ENCODE peak calls at places on chromosomes 4 and X, in four cellular contexts. V is PC-9, J is lower lobe of right lung, S is heart right ventricle. P is an unnamed sample.

GRCh38 chrX:85627363-85627762 is 247.9 kb upstream of the POF1B start:
- DNase-seq in V (no peak), J (no peak), S (no peak), P (no peak)

GRCh38 chrX:22073928-22074327 is 41.8 kb downstream of the PHEX start:
- DNase-seq in V (peak; percentile 95), J (no peak), S (no peak), P (no peak)

GRCh38 chr4:168636040-168636439 is 139.2 kb downstream of the PALLD start:
- DNase-seq in V (no peak), J (no peak), S (no peak), P (no peak)

GRCh38 chrX:131060147-131060546 is 2.0 kb downstream of the ARHGAP36 start:
- DNase-seq in V (no peak), J (no peak), S (no peak), P (no peak)

GRCh38 chr4:173370130-173370476 is 651 bp upstream of the SAP30 start:
- DNase-seq in V (no peak), J (peak; percentile 73), S (peak; percentile 82), P (peak; percentile 85)

GRCh38 chrX:88136328-88136727 is 610.7 kb upstream of the CPXCR1 start:
- DNase-seq in V (no peak), J (no peak), S (no peak), P (no peak)

GRCh38 chr4:78747328-78747946 is 28.7 kb upstream of the BMP2K start:
- DNase-seq in V (no peak), J (no peak), S (no peak), P (no peak)

GRCh38 chr4:99379571-99379970 is 27.0 kb upstream of the ADH1C start:
- DNase-seq in V (no peak), J (no peak), S (no peak), P (no peak)

GRCh38 chr4:102492531-102493241 is 8.5 kb upstream of the NFKB1 start:
- DNase-seq in V (no peak), J (no peak), S (no peak), P (no peak)

GRCh38 chr4:48484494-48485168 is 1.5 kb downstream of the SLC10A4 start:
- DNase-seq in V (no peak), J (no peak), S (no peak), P (no peak)

GRCh38 chrX:18650662-18651061 is 21.2 kb downstream of the RS1 start:
- DNase-seq in V (no peak), J (no peak), S (no peak), P (no peak)

GRCh38 chr4:139559692-139560091 is 3.7 kb upstream of the SETD7 start:
- DNase-seq in V (no peak), J (no peak), S (no peak), P (no peak)

GRCh38 chr4:7067147-7067522 is 729 bp downstream of the GRPEL1 start:
- DNase-seq in V (no peak), J (no peak), S (no peak), P (peak; percentile 46)

GRCh38 chr4:4411906-4412305 is 25.0 kb downstream of the NSG1 start:
- DNase-seq in V (no peak), J (peak; percentile 25), S (no peak), P (no peak)

GRCh38 chr4:81921757-81922159 is 450.1 kb upstream of the RASGEF1B start:
- DNase-seq in V (no peak), J (no peak), S (peak; percentile 6), P (no peak)

DNA sequence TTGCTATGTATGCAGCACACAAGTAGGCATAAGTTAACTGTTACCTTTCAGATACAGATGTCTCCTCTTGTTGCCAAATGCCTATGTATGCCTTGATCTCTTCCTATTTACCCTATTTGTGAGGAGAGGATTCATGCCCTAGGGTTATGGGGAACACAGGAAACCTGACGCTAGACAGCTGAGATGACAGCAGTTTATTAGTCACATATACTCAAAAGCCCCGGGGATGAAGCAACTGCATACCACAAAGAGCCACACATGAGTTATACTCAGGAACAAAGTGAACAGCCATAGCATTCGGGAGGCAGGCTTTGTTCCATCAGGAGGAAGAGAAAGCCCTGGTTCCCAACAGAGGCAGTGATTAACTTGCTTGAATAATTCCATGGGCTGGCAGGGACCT is 1011.7 kb upstream of the PCDH7 start:
- DNase-seq in V (no peak), J (no peak), S (no peak), P (no peak)
- H3K27ac ChIP-seq in V (no peak overlapping the region), J (no peak overlapping the region), S (no peak overlapping the region), P (no peak overlapping the region)

DNA sequence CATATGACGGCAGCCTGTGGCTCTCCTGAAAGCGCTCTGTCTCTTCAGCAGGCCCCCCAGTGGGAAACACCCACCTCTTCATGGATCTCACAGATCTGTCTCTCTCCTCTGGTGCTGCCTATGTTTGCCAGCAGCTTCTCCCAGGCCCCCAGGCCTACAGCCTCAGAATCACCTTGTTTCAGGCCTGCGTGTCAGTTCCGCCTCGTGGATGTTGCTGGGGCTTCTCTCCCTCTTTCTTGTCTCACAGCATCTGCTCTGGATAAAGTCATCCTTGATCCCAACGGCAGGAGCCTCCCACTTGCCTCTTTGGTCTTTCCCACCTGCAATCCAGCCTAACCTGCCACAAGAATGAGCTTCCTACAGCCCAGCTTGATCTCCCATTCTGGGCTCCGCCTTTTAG is 34.6 kb downstream of the RHOH start:
- DNase-seq in V (no peak), J (no peak), S (no peak), P (peak; percentile 15)
- H3K4me1 ChIP-seq in V (no peaks in the 10 kb centered on the region), J (no peaks in the 10 kb centered on the region), S (no peaks in the 10 kb centered on the region), P (no peaks in the 10 kb centered on the region)

DNA sequence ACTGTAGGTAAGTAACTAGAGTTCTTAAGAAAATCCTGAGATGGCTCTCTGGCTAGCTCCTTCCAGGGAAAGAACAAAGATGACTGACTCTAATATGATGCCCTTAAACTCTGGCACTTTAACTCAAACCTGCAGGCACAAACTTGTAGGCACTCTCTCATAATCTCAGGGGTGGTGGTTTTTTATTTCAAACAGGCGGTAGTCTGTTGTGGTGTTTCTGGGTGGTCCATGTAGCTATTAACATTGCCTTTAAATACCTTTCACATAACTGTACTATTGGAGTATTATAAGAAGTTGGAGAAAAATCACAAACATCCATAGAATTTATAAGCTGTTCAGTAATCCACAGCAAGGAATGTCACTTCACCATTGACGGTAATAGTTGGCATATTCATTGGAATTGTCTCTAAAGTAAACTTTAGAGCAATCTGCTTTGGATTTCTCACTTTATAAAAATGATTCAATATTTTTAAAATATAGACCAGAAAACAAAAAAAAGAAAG is 204.2 kb upstream of the PDE5A start:
- DNase-seq in V (no peak), J (no peak), S (no peak), P (no peak)
- H3K27ac ChIP-seq in V (no peak overlapping the region), J (no peak overlapping the region), S (no peak overlapping the region), P (no peak overlapping the region)

GRCh38 chr4:38386011-38386551 is 277.9 kb upstream of the KLF3 start:
- DNase-seq in V (no peak), J (no peak), S (no peak), P (no peak)

GRCh38 chr4:38386654-38387188 is 277.3 kb upstream of the KLF3 start:
- DNase-seq in V (no peak), J (no peak), S (no peak), P (no peak)

GRCh38 chr4:38385286-38386010 is 278.6 kb upstream of the KLF3 start:
- DNase-seq in V (peak; percentile 65), J (no peak), S (no peak), P (no peak)

GRCh38 chr4:38383646-38384121 is 280.3 kb upstream of the KLF3 start:
- DNase-seq in V (no peak), J (no peak), S (no peak), P (no peak)

GRCh38 chr4:38384962-38385285 is 279.1 kb upstream of the KLF3 start:
- DNase-seq in V (no peak), J (no peak), S (no peak), P (no peak)
- H3K4me1 ChIP-seq in V (peaks cover 15% of the 10 kb centered on the region), J (peaks cover 41% of the 10 kb centered on the region), S (peaks cover 10% of the 10 kb centered on the region), P (peaks cover 30% of the 10 kb centered on the region)

DNA sequence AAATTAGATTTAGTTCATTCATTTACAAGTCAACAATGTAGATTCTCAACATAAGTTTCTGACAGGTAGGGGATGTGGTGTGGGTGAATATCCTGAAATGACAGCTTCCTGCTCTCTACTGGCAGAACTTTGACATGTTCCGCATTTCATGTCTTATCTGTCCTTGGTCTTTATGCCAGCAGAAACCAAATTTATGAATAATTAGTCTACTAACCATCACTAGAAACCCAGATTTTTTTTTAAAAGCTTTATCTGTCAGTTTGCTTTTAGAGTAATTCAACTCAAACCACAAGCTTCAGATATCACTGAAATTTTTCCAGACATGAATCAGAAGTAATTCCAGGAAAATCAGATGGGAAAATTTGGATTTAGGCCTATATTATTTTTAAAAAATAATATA is 17.9 kb downstream of the COQ2 start:
- DNase-seq in V (no peak), J (no peak), S (no peak), P (no peak)
- H3K27ac ChIP-seq in V (peak overlapping the region; percentile 67), J (no peak overlapping the region), S (no peak overlapping the region), P (no peak overlapping the region)

GRCh38 chr4:41125558-41126311 is 88.6 kb downstream of the APBB2 start:
- DNase-seq in V (no peak), J (no peak), S (no peak), P (no peak)

GRCh38 chr4:41122775-41123174 is 91.6 kb downstream of the APBB2 start:
- DNase-seq in V (no peak), J (no peak), S (no peak), P (no peak)

GRCh38 chr4:41122309-41122708 is 92.0 kb downstream of the APBB2 start:
- DNase-seq in V (no peak), J (no peak), S (no peak), P (no peak)

GRCh38 chr4:41121906-41122305 is 92.4 kb downstream of the APBB2 start:
- DNase-seq in V (no peak), J (no peak), S (no peak), P (no peak)

DNA sequence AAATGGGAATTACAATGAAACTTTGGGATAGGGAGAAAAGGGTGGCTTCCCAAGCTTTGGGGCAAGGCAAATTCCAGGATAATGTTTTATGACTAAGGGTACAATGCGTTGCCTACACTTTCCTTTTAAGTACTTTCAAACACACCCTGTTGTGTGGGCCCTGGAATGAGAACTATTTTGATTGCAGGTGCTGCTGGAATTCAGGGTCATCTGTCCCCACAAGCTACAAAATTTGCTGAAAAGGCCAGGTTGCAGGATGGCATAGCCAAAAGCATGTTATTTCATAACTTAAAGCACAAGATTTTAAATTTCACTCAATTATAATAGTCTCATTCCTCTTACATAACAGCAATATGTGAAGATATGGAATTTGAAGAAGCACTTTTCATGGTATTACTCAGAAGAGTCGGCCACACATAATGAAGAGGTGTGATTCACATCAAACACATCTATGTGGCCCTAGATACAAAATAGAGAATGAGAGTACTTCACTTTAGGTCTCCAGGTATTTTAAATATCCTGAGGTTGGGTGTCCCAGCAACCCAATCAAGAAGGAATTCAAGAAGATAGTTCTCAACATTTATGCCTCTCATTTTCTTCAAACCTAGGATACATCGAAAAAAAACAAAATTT is 89.3 kb downstream of the APBB2 start:
- DNase-seq in V (peak; percentile 44), J (no peak), S (no peak), P (no peak)
- H3K4me1 ChIP-seq in V (no peaks in the 10 kb centered on the region), J (peaks cover 38% of the 10 kb centered on the region), S (peaks cover 7% of the 10 kb centered on the region), P (no peaks in the 10 kb centered on the region)

DNA sequence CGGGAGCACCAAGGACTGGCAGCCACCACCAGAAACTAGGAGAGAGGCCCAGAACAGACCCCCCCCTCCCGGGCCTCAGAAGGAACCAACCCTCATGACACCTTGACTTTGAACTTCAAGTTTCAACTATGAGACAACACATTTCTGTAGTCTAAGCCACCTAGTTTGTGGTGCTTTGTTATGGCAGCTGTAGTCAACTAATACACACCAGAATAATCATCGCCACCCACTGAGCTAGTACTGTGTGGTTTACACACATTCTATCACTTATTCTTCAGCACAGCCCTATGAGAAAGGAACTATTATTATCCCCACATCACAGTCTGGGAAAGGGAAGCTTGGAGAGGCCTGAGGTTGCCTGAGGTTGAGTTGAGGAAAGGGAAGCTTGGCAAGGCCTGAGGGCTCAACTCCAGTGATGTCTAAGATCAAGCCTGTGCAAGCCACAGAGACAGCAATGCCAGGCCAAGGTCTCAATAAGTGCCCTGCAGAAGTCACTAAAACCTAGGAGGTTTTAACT is 126.6 kb downstream of the FHDC1 start:
- DNase-seq in V (no peak), J (no peak), S (no peak), P (no peak)
- H3K27ac ChIP-seq in V (no peak overlapping the region), J (no peak overlapping the region), S (no peak overlapping the region), P (no peak overlapping the region)